ENCODE peak calls at places on chromosomes 13 and 19, in five cellular contexts. L is ovary, D is memory B cell, I is Right ventricle myocardium superior, K is RCC 7860. V is an unnamed sample.

GRCh38 chr19:5966215-5966614 is 11.7 kb downstream of the RANBP3 start:
- DNase-seq in L (no peak), I (no peak), D (no peak), K (no peak), V (no peak)

GRCh38 chr19:46542428-46543230 is 47.0 kb upstream of the PNMA8B start:
- DNase-seq in K (peak), D (peak), I (peak), L (peak), V (peak)

GRCh38 chr13:78102121-78102677 is 183.6 kb upstream of the EDNRB start:
- DNase-seq in D (no peak), K (no peak), L (no peak), I (peak), V (no peak)

GRCh38 chr13:75839418-75839817 is 203.3 kb downstream of the LMO7 start:
- DNase-seq in D (no peak), L (no peak), K (no peak), I (no peak), V (no peak)

GRCh38 chr19:35295792-35296462 is 4.0 kb downstream of the MAG start:
- DNase-seq in D (no peak), L (no peak), I (no peak), K (no peak), V (peak)

GRCh38 chr19:42051166-42052115 is 18.6 kb downstream of the GRIK5 start:
- DNase-seq in K (peak), L (no peak), I (peak), D (no peak), V (no peak)

GRCh38 chr19:2392366-2392765 is 32.3 kb downstream of the TMPRSS9 start:
- DNase-seq in D (no peak), K (no peak), I (no peak), L (no peak), V (no peak)

GRCh38 chr19:7904074-7905020 is 670 bp downstream of the MAP2K7 start:
- DNase-seq in D (peak), K (no peak), I (peak), L (peak), V (peak)